ENCODE peak calls at places on chromosomes 3 and 15, in four cellular contexts. One of them, this sample, is unnamed.

GRCh38 chr15:30956216-30956803 is 35.1 kb downstream of the MTMR10 start:
- DNase-seq in GM12878: no peak
- DNase-seq in K562: no peak
- DNase-seq in HepG2: no peak
- DNase-seq in this sample: no peak

GRCh38 chr3:125145751-125146475 is 66.6 kb downstream of the SLC12A8 start:
- DNase-seq in GM12878: no peak
- DNase-seq in K562: no peak
- DNase-seq in HepG2: no peak
- DNase-seq in this sample: no peak

GRCh38 chr15:96046620-96047240 is 283.8 kb upstream of the NR2F2 start:
- DNase-seq in GM12878: no peak
- DNase-seq in K562: no peak
- DNase-seq in HepG2: no peak
- DNase-seq in this sample: no peak

GRCh38 chr15:72252663-72253299 is 19.6 kb downstream of the PARP6 start:
- DNase-seq in GM12878: no peak
- DNase-seq in K562: no peak
- DNase-seq in HepG2: no peak
- DNase-seq in this sample: no peak

GRCh38 chr3:4741404-4742307 is 237.6 kb upstream of the BHLHE40 start:
- DNase-seq in GM12878: no peak
- DNase-seq in K562: peak; percentile 88
- DNase-seq in HepG2: peak; percentile 45
- DNase-seq in this sample: peak; percentile 28

GRCh38 chr3:180375831-180376230 is 226.1 kb upstream of the TTC14 start:
- DNase-seq in GM12878: no peak
- DNase-seq in K562: no peak
- DNase-seq in HepG2: no peak
- DNase-seq in this sample: no peak

GRCh38 chr3:29764603-29765254 is 483.9 kb downstream of the RBMS3 start:
- DNase-seq in GM12878: no peak
- DNase-seq in K562: no peak
- DNase-seq in HepG2: no peak
- DNase-seq in this sample: no peak

GRCh38 chr15:39747326-39747725 is 35.3 kb downstream of the FSIP1 start:
- DNase-seq in GM12878: no peak
- DNase-seq in K562: no peak
- DNase-seq in HepG2: no peak
- DNase-seq in this sample: no peak

GRCh38 chr3:23553353-23553752 is 252.4 kb upstream of the UBE2E1 start:
- DNase-seq in GM12878: peak; percentile 17
- DNase-seq in K562: no peak
- DNase-seq in HepG2: no peak
- DNase-seq in this sample: no peak

GRCh38 chr15:41513282-41514227 is at the start of gene LTK:
- DNase-seq in GM12878: no peak
- DNase-seq in K562: peak; percentile 91
- DNase-seq in HepG2: no peak
- DNase-seq in this sample: peak; percentile 69

GRCh38 chr15:42693942-42694341 is 43.0 kb downstream of the CDAN1 start:
- DNase-seq in GM12878: no peak
- DNase-seq in K562: no peak
- DNase-seq in HepG2: no peak
- DNase-seq in this sample: no peak

GRCh38 chr15:42696626-42697025 is 40.3 kb downstream of the CDAN1 start:
- DNase-seq in GM12878: no peak
- DNase-seq in K562: no peak
- DNase-seq in HepG2: no peak
- DNase-seq in this sample: no peak

GRCh38 chr15:42694398-42694797 is 42.5 kb downstream of the CDAN1 start:
- DNase-seq in GM12878: no peak
- DNase-seq in K562: no peak
- DNase-seq in HepG2: no peak
- DNase-seq in this sample: no peak

GRCh38 chr15:42693496-42693895 is 43.4 kb downstream of the CDAN1 start:
- DNase-seq in GM12878: no peak
- DNase-seq in K562: no peak
- DNase-seq in HepG2: no peak
- DNase-seq in this sample: no peak

DNA sequence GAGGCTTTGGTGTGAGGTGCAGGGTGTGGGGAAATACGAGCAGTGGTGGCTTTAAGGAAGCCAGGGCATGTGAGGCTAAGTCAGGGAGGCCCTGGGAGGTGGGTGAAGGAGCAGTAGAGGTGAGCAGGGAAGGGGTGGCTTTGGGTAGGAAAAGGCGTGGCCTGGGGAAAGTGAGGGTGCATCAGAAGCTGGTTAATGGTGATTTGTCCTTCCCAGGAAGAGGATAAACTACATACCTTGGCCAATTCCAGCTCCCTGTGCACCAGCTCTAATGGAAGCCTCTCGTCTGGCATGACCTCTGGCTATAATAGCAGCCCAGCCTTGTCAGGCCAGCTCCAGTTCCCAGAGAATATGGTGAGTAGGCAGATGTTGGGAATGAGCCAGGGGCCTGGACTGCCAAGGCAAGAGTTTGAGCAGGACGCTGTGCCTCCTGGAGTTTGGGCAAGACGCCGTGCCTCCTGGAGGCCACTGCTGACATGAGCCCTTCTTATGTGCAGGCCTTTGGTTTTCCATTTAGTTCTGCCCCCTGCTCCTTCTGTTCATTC is 41.3 kb downstream of the CDAN1 start:
- DNase-seq in GM12878: no peak
- DNase-seq in K562: no peak
- DNase-seq in HepG2: no peak
- DNase-seq in this sample: no peak
- TF ChIP-seq FOXM1 in GM12878: no peak
- TF ChIP-seq FOXM1 in K562: no peak
- TF ChIP-seq FOXM1 in HepG2: no peak
- TF ChIP-seq FOXM1 in this sample: no peak

DNA sequence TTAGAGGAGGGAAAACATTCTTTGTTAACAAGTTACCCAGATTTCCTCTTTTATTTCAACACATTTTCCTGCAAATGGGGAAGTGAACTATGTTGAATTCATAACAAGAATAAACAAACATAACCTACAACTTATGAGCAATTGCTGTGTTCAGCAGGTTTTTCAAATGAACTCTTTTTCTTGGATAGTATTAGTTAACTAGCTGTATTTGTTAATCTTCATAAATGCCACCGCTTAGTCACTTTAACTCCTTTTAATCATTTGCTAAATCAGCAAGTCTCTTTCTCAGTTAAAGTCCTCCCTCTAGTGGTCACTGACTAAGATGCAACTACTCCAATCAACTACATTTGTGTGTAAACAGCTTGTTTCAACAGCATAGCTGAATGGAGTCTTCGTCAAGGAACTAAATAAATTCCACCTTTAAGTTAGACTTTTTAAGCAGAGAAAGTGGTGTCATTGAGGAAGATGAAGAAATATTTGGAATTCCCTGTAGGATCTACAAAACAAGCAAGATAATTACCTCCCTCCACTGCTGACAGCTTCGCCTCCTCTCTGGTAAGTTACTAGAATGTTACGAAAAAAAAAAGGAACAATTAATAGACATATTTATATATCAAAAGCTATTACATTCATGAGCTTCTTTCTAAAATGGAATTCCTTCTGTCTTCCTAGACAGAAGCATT is 1122.0 kb downstream of the ROBO1 start:
- DNase-seq in GM12878: peak; percentile 39
- DNase-seq in K562: peak; percentile 17
- DNase-seq in HepG2: peak; percentile 78
- DNase-seq in this sample: peak; percentile 42
- TF ChIP-seq FOXK2 in GM12878: no peak
- TF ChIP-seq FOXK2 in K562: no peak
- TF ChIP-seq FOXK2 in HepG2: peak; percentile 8
- TF ChIP-seq FOXK2 in this sample: peak; percentile 66

GRCh38 chr3:60599586-60599985 is 651.7 kb downstream of the FHIT start:
- DNase-seq in GM12878: no peak
- DNase-seq in K562: no peak
- DNase-seq in HepG2: no peak
- DNase-seq in this sample: no peak

GRCh38 chr3:60588806-60589205 is 662.4 kb downstream of the FHIT start:
- DNase-seq in GM12878: no peak
- DNase-seq in K562: no peak
- DNase-seq in HepG2: no peak
- DNase-seq in this sample: no peak

GRCh38 chr3:60598668-60599067 is 652.6 kb downstream of the FHIT start:
- DNase-seq in GM12878: no peak
- DNase-seq in K562: no peak
- DNase-seq in HepG2: peak; percentile 32
- DNase-seq in this sample: no peak

GRCh38 chr3:60594025-60594424 is 657.2 kb downstream of the FHIT start:
- DNase-seq in GM12878: no peak
- DNase-seq in K562: no peak
- DNase-seq in HepG2: no peak
- DNase-seq in this sample: no peak
- TF ChIP-seq FOXM1 in GM12878: no peak
- TF ChIP-seq FOXM1 in K562: no peak
- TF ChIP-seq FOXM1 in HepG2: no peak
- TF ChIP-seq FOXM1 in this sample: no peak

GRCh38 chr3:149816986-149817385 is 4.0 kb downstream of the RNF13 start:
- DNase-seq in GM12878: no peak
- DNase-seq in K562: no peak
- DNase-seq in HepG2: no peak
- DNase-seq in this sample: no peak

GRCh38 chr3:149819432-149819831 is 6.4 kb downstream of the RNF13 start:
- DNase-seq in GM12878: no peak
- DNase-seq in K562: no peak
- DNase-seq in HepG2: no peak
- DNase-seq in this sample: no peak

GRCh38 chr3:149816326-149816725 is 3.3 kb downstream of the RNF13 start:
- DNase-seq in GM12878: no peak
- DNase-seq in K562: no peak
- DNase-seq in HepG2: no peak
- DNase-seq in this sample: no peak

GRCh38 chr3:149815728-149816127 is 2.7 kb downstream of the RNF13 start:
- DNase-seq in GM12878: no peak
- DNase-seq in K562: no peak
- DNase-seq in HepG2: no peak
- DNase-seq in this sample: no peak

DNA sequence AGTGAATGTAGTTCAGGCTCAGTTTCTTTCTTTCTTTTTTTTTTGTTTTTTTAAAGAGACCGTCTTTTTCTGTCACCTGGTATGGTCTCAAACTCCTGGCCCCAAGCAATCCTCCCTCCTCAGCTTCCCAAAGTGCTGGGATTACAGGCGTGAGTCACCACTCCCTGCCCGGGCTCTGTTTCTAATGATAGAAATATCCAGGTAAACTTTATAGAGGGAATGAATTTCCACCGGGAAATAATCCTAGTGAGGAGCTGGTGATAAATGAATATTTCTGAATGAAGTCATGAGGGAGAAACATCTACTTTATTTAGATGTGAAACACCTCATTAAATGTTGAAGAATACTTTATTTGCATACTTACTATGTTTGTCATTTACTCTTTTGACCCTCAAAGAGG is 7.2 kb downstream of the RNF13 start:
- DNase-seq in GM12878: no peak
- DNase-seq in K562: no peak
- DNase-seq in HepG2: no peak
- DNase-seq in this sample: no peak
- TF ChIP-seq FOXK2 in GM12878: no peak
- TF ChIP-seq FOXK2 in K562: no peak
- TF ChIP-seq FOXK2 in HepG2: no peak
- TF ChIP-seq FOXK2 in this sample: no peak

DNA sequence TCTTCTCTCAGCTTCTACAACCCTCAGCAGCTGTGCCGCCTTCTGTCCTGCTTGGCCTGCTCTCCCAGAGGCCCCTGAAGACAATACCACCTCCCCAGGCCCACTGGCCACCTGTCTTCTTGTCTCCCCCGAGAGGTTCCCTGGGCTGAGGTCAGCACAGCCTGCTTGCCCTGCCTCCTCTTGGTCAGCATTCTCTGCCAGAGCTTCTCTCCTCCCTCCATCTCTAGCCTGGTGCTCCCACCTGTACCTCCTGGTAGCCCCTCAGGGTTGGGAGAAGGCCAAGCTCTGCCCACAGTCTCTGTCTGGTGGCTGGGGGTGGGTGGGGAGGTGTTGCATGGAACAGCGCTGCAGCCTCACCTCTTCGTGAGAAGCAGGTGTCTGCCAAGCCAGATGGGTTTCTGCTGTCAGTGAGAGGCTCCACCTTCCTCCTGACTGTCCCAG is 5.6 kb upstream of the ISLR start:
- DNase-seq in GM12878: no peak
- DNase-seq in K562: no peak
- DNase-seq in HepG2: no peak
- DNase-seq in this sample: no peak
- TF ChIP-seq FOXM1 in GM12878: no peak
- TF ChIP-seq FOXM1 in K562: no peak
- TF ChIP-seq FOXM1 in HepG2: no peak
- TF ChIP-seq FOXM1 in this sample: no peak

GRCh38 chr3:133042778-133043177 is 4.6 kb downstream of the TMEM108 start:
- DNase-seq in GM12878: no peak
- DNase-seq in K562: no peak
- DNase-seq in HepG2: no peak
- DNase-seq in this sample: no peak

GRCh38 chr3:133049491-133049890 is 11.3 kb downstream of the TMEM108 start:
- DNase-seq in GM12878: no peak
- DNase-seq in K562: no peak
- DNase-seq in HepG2: no peak
- DNase-seq in this sample: no peak

DNA sequence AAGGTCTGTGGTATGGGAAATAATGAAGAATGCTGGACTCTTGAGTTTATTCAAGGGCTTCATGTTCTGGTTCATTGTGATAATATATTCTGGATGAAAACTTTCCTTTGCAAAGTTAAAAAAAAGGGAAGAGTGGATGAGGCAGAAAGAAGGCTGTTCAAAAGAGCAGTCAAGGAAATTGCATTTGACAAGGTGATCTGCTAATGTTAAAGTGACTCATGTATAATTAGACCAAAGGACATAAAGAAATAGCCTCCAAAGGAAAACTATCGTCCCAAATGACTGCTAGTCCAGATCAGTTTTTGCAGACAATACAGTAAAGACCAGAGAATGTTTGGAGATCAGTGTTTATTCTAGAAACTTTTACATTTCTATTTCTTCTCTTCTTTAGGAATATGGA is 9.8 kb downstream of the TMEM108 start:
- DNase-seq in GM12878: no peak
- DNase-seq in K562: no peak
- DNase-seq in HepG2: no peak
- DNase-seq in this sample: no peak
- TF ChIP-seq FOXK2 in GM12878: no peak
- TF ChIP-seq FOXK2 in K562: no peak
- TF ChIP-seq FOXK2 in HepG2: no peak
- TF ChIP-seq FOXK2 in this sample: no peak

DNA sequence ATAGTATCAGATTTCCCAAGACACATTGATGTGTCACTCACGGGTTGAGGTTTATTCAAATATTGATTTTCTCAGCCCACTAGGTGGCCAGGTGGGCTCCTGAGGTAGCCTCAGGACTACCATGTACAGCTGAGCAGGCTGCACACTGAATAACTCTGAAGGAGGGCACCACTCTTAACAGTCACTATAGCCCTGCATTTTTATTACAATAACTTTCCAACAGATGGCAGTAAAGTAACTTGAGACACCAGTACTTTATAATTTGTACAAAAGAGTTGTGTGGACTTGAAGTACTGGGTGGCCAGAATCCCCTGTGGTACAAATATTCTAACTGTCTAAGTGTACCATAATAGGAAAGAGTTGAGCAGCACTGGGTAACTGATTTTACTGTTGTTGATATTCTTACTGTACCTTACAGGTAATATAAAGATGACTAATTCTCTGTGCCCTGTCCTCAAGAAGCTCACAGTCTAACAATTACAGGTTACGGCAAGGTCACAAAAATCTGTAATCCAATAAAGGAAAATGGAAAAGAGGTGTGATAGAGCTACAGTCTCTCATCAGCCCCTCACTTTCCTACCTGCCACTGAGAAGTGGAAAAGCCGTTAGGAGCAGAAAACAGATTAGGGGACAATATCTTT is 76.0 kb downstream of the ETFA start:
- DNase-seq in GM12878: no peak
- DNase-seq in K562: peak; percentile 17
- DNase-seq in HepG2: peak; percentile 42
- DNase-seq in this sample: peak; percentile 50
- TF ChIP-seq FOXM1 in GM12878: no peak
- TF ChIP-seq FOXM1 in K562: no peak
- TF ChIP-seq FOXM1 in HepG2: no peak
- TF ChIP-seq FOXM1 in this sample: no peak